ENCODE peak calls at places on chromosomes 6 and 20, in six cellular contexts. One of them, this sample, is unnamed.

GRCh38 chr6:117911150-117911549 is 4.1 kb downstream of the SLC35F1 start:
- DNase-seq in fibroblast of lung: no peak
- DNase-seq in SK-N-SH: no peak
- DNase-seq in mammary epithelial cell: no peak
- DNase-seq in keratinocyte: no peak
- DNase-seq in H1: no peak
- DNase-seq in this sample: no peak

GRCh38 chr20:57899554-57899953 is 189.7 kb upstream of the PMEPA1 start:
- DNase-seq in fibroblast of lung: no peak
- DNase-seq in SK-N-SH: no peak
- DNase-seq in mammary epithelial cell: no peak
- DNase-seq in keratinocyte: no peak
- DNase-seq in H1: no peak
- DNase-seq in this sample: no peak

GRCh38 chr6:83812595-83812994 is 40.6 kb upstream of the RIPPLY2 start:
- DNase-seq in fibroblast of lung: no peak
- DNase-seq in SK-N-SH: no peak
- DNase-seq in mammary epithelial cell: no peak
- DNase-seq in keratinocyte: no peak
- DNase-seq in H1: no peak
- DNase-seq in this sample: no peak

GRCh38 chr6:111559193-111560097 is 46.2 kb downstream of the TRAF3IP2 start:
- DNase-seq in fibroblast of lung: peak
- DNase-seq in SK-N-SH: no peak
- DNase-seq in mammary epithelial cell: no peak
- DNase-seq in keratinocyte: no peak
- DNase-seq in H1: peak
- DNase-seq in this sample: no peak

GRCh38 chr20:62416651-62417637 is 9.9 kb upstream of the CABLES2 start:
- DNase-seq in fibroblast of lung: no peak
- DNase-seq in SK-N-SH: no peak
- DNase-seq in mammary epithelial cell: no peak
- DNase-seq in keratinocyte: no peak
- DNase-seq in H1: no peak
- DNase-seq in this sample: no peak

GRCh38 chr6:137810554-137811120 is 56.4 kb upstream of the TNFAIP3 start:
- DNase-seq in fibroblast of lung: no peak
- DNase-seq in SK-N-SH: no peak
- DNase-seq in mammary epithelial cell: no peak
- DNase-seq in keratinocyte: no peak
- DNase-seq in H1: no peak
- DNase-seq in this sample: no peak

GRCh38 chr20:8190043-8190880 is 58.2 kb downstream of the PLCB1 start:
- DNase-seq in fibroblast of lung: no peak
- DNase-seq in SK-N-SH: peak
- DNase-seq in mammary epithelial cell: no peak
- DNase-seq in keratinocyte: no peak
- DNase-seq in H1: no peak
- DNase-seq in this sample: no peak

GRCh38 chr6:70844301-70844700 is 112.6 kb downstream of the B3GAT2 start:
- DNase-seq in fibroblast of lung: no peak
- DNase-seq in SK-N-SH: no peak
- DNase-seq in mammary epithelial cell: no peak
- DNase-seq in keratinocyte: no peak
- DNase-seq in H1: no peak
- DNase-seq in this sample: no peak

GRCh38 chr6:133242761-133243590 is 1.8 kb downstream of the EYA4 start:
- DNase-seq in fibroblast of lung: peak
- DNase-seq in SK-N-SH: peak
- DNase-seq in mammary epithelial cell: no peak
- DNase-seq in keratinocyte: no peak
- DNase-seq in H1: peak
- DNase-seq in this sample: no peak

GRCh38 chr6:41053056-41053455 is at the start of gene APOBEC2:
- DNase-seq in fibroblast of lung: no peak
- DNase-seq in SK-N-SH: no peak
- DNase-seq in mammary epithelial cell: no peak
- DNase-seq in keratinocyte: no peak
- DNase-seq in H1: no peak
- DNase-seq in this sample: no peak

GRCh38 chr20:17657898-17658647 is 24.0 kb downstream of the RRBP1 start:
- DNase-seq in fibroblast of lung: no peak
- DNase-seq in SK-N-SH: peak
- DNase-seq in mammary epithelial cell: no peak
- DNase-seq in keratinocyte: no peak
- DNase-seq in H1: no peak
- DNase-seq in this sample: no peak

GRCh38 chr20:56171087-56172012 is 77.2 kb upstream of the MC3R start:
- DNase-seq in fibroblast of lung: no peak
- DNase-seq in SK-N-SH: peak
- DNase-seq in mammary epithelial cell: peak
- DNase-seq in keratinocyte: no peak
- DNase-seq in H1: no peak
- DNase-seq in this sample: no peak

GRCh38 chr20:19738936-19739335 is 19.1 kb upstream of the RIN2 start:
- DNase-seq in fibroblast of lung: no peak
- DNase-seq in SK-N-SH: no peak
- DNase-seq in mammary epithelial cell: peak
- DNase-seq in keratinocyte: no peak
- DNase-seq in H1: no peak
- DNase-seq in this sample: no peak

GRCh38 chr20:6882911-6883310 is 115.4 kb downstream of the BMP2 start:
- DNase-seq in fibroblast of lung: no peak
- DNase-seq in SK-N-SH: no peak
- DNase-seq in mammary epithelial cell: peak
- DNase-seq in keratinocyte: peak
- DNase-seq in H1: no peak
- DNase-seq in this sample: no peak

GRCh38 chr6:155418017-155418749 is 37.5 kb downstream of the NOX3 start:
- DNase-seq in fibroblast of lung: peak
- DNase-seq in SK-N-SH: no peak
- DNase-seq in mammary epithelial cell: peak
- DNase-seq in keratinocyte: peak
- DNase-seq in H1: no peak
- DNase-seq in this sample: no peak

GRCh38 chr6:144195671-144196070 is 45.4 kb downstream of the STX11 start:
- DNase-seq in fibroblast of lung: peak
- DNase-seq in SK-N-SH: no peak
- DNase-seq in mammary epithelial cell: peak
- DNase-seq in keratinocyte: no peak
- DNase-seq in H1: no peak
- DNase-seq in this sample: no peak

GRCh38 chr6:46378161-46378881 is 112.9 kb downstream of the RCAN2 start:
- DNase-seq in fibroblast of lung: no peak
- DNase-seq in SK-N-SH: no peak
- DNase-seq in mammary epithelial cell: no peak
- DNase-seq in keratinocyte: no peak
- DNase-seq in H1: no peak
- DNase-seq in this sample: no peak

DNA sequence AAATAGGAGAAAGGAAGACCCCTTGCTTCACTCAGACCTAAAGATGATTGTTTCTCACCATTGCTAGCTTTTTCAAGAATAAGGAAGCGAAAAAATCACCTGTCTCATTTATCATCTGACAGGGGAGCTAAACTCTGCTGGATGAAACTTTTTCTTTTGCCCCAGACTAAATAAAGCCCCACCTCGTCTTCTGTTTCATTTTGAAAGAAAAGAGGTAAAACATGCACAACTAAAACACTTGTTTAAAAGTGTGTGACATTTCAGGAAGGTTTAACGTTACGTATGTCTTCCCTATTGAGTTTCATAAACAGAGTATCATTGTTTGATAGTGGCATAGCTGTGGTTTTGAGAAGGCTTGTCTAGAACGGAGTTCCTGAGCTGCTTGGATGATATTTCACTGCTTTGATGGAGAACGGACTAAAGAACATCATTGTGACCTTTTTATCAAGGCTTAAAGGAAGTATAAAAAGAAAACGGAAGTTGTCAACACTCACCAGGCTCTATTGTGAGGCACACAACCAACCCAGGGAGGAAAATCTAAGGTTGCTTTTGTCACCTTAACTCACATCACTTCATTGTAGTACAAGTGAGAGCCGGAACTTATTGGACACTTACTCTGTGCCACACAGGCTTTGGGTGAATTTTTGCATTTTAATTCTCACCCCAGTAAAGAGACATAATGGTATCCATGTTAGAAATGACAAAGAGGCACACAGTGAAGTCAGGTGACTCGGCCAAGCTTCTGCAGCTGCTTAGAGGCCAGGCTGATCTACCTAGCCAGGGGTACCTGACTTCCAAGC is 29.5 kb downstream of the TSHZ2 start:
- DNase-seq in fibroblast of lung: no peak
- DNase-seq in SK-N-SH: no peak
- DNase-seq in mammary epithelial cell: peak
- DNase-seq in keratinocyte: no peak
- DNase-seq in H1: no peak
- DNase-seq in this sample: no peak
- H3K4me2 ChIP-seq in fibroblast of lung: no peak
- H3K4me2 ChIP-seq in SK-N-SH: no peak
- H3K4me2 ChIP-seq in mammary epithelial cell: peak
- H3K4me2 ChIP-seq in keratinocyte: no peak
- H3K4me2 ChIP-seq in H1: no peak
- H3K4me2 ChIP-seq in this sample: no peak

GRCh38 chr6:37285861-37286311 is 27.9 kb upstream of the TMEM217 start:
- DNase-seq in fibroblast of lung: no peak
- DNase-seq in SK-N-SH: no peak
- DNase-seq in mammary epithelial cell: no peak
- DNase-seq in keratinocyte: no peak
- DNase-seq in H1: no peak
- DNase-seq in this sample: no peak

GRCh38 chr6:37284781-37285180 is 26.8 kb upstream of the TMEM217 start:
- DNase-seq in fibroblast of lung: no peak
- DNase-seq in SK-N-SH: no peak
- DNase-seq in mammary epithelial cell: no peak
- DNase-seq in keratinocyte: no peak
- DNase-seq in H1: no peak
- DNase-seq in this sample: no peak

GRCh38 chr6:37283268-37283667 is 25.3 kb upstream of the TMEM217 start:
- DNase-seq in fibroblast of lung: peak
- DNase-seq in SK-N-SH: no peak
- DNase-seq in mammary epithelial cell: no peak
- DNase-seq in keratinocyte: no peak
- DNase-seq in H1: no peak
- DNase-seq in this sample: no peak

GRCh38 chr6:37280162-37280895 is 22.4 kb upstream of the TMEM217 start:
- DNase-seq in fibroblast of lung: no peak
- DNase-seq in SK-N-SH: no peak
- DNase-seq in mammary epithelial cell: no peak
- DNase-seq in keratinocyte: no peak
- DNase-seq in H1: no peak
- DNase-seq in this sample: no peak

GRCh38 chr6:37283786-37284185 is 25.8 kb upstream of the TMEM217 start:
- DNase-seq in fibroblast of lung: no peak
- DNase-seq in SK-N-SH: no peak
- DNase-seq in mammary epithelial cell: no peak
- DNase-seq in keratinocyte: no peak
- DNase-seq in H1: no peak
- DNase-seq in this sample: no peak
- H3K4me2 ChIP-seq in fibroblast of lung: no peak
- H3K4me2 ChIP-seq in SK-N-SH: no peak
- H3K4me2 ChIP-seq in mammary epithelial cell: no peak
- H3K4me2 ChIP-seq in keratinocyte: no peak
- H3K4me2 ChIP-seq in H1: no peak
- H3K4me2 ChIP-seq in this sample: no peak

DNA sequence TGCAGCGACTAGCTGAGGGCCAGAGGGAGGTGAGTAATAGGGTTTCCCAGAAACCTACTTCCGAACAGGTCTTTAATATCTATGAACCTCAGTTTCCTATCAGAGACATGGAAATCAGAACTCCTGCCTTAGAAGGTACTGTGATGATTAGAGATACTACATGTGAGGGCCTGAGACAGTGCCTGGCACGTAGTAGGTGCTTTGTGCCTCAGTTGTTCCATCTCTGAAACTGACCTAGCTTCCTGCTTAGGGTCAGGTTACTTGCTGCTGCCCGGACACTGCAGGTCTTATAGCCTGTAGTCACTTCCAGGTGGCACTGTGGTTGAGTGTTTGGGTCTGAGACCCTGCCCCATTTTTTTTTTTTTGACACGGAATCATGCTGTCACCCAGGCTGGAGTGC is 20.9 kb downstream of the RAB44 start:
- DNase-seq in fibroblast of lung: no peak
- DNase-seq in SK-N-SH: no peak
- DNase-seq in mammary epithelial cell: no peak
- DNase-seq in keratinocyte: no peak
- DNase-seq in H1: no peak
- DNase-seq in this sample: no peak
- H3K4me2 ChIP-seq in fibroblast of lung: no peak
- H3K4me2 ChIP-seq in SK-N-SH: no peak
- H3K4me2 ChIP-seq in mammary epithelial cell: no peak
- H3K4me2 ChIP-seq in keratinocyte: no peak
- H3K4me2 ChIP-seq in H1: no peak
- H3K4me2 ChIP-seq in this sample: no peak

GRCh38 chr6:12587096-12587495 is 129.5 kb upstream of the PHACTR1 start:
- DNase-seq in fibroblast of lung: no peak
- DNase-seq in SK-N-SH: no peak
- DNase-seq in mammary epithelial cell: no peak
- DNase-seq in keratinocyte: no peak
- DNase-seq in H1: no peak
- DNase-seq in this sample: no peak

GRCh38 chr6:12593720-12594540 is 122.6 kb upstream of the PHACTR1 start:
- DNase-seq in fibroblast of lung: no peak
- DNase-seq in SK-N-SH: no peak
- DNase-seq in mammary epithelial cell: no peak
- DNase-seq in keratinocyte: no peak
- DNase-seq in H1: no peak
- DNase-seq in this sample: no peak

GRCh38 chr6:12594541-12594893 is 122.0 kb upstream of the PHACTR1 start:
- DNase-seq in fibroblast of lung: no peak
- DNase-seq in SK-N-SH: no peak
- DNase-seq in mammary epithelial cell: no peak
- DNase-seq in keratinocyte: no peak
- DNase-seq in H1: no peak
- DNase-seq in this sample: no peak

GRCh38 chr6:12592634-12593033 is 123.9 kb upstream of the PHACTR1 start:
- DNase-seq in fibroblast of lung: no peak
- DNase-seq in SK-N-SH: no peak
- DNase-seq in mammary epithelial cell: peak
- DNase-seq in keratinocyte: no peak
- DNase-seq in H1: no peak
- DNase-seq in this sample: peak

DNA sequence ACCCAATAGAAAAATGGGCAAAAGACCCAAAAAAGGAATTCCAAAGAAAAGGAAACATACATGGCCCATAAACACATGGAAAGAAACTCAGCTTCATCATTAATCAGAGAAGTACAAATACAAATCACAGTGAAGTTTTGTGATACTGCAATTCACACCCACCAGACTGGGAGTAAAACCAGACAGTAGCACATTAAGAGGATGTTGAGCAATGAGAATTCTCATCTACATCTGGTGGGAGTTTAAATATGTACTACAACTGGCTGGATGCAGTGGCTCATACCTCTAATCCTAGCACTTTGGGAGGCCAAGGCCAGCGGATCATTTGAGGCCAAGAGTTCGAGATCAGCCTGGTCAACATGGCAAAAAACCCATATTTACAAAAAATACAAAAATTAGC is 125.7 kb upstream of the PHACTR1 start:
- DNase-seq in fibroblast of lung: no peak
- DNase-seq in SK-N-SH: no peak
- DNase-seq in mammary epithelial cell: no peak
- DNase-seq in keratinocyte: no peak
- DNase-seq in H1: no peak
- DNase-seq in this sample: no peak
- H3K4me2 ChIP-seq in fibroblast of lung: no peak
- H3K4me2 ChIP-seq in SK-N-SH: no peak
- H3K4me2 ChIP-seq in mammary epithelial cell: no peak
- H3K4me2 ChIP-seq in keratinocyte: no peak
- H3K4me2 ChIP-seq in H1: no peak
- H3K4me2 ChIP-seq in this sample: no peak

GRCh38 chr20:699811-700338 is 24.3 kb upstream of the SCRT2 start:
- DNase-seq in fibroblast of lung: no peak
- DNase-seq in SK-N-SH: peak
- DNase-seq in mammary epithelial cell: no peak
- DNase-seq in keratinocyte: no peak
- DNase-seq in H1: no peak
- DNase-seq in this sample: no peak
- H3K4me2 ChIP-seq in fibroblast of lung: no peak
- H3K4me2 ChIP-seq in SK-N-SH: no peak
- H3K4me2 ChIP-seq in mammary epithelial cell: no peak
- H3K4me2 ChIP-seq in keratinocyte: no peak
- H3K4me2 ChIP-seq in H1: peak
- H3K4me2 ChIP-seq in this sample: no peak

This sample was measured in A549.